ENCODE peak calls at places on chromosomes 6 and 20, in nine cellular contexts. R is suprapubic skin, L is mammary epithelial cell, K is fibroblast of pulmonary artery, N is AG04449, H is esophagus squamous epithelium, P is fibroblast of mammary gland, U is AG09309, D is psoas muscle. E is an unnamed sample.

GRCh38 chr6:28215425-28215824 is 9.7 kb upstream of the ZSCAN9 start:
- DNase-seq in U (no peak), N (no peak), K (peak; percentile 42), D (no peak), H (no peak), L (no peak), R (no peak), P (peak; percentile 56), E (no peak)

GRCh38 chr6:79628466-79629288 is 2.5 kb upstream of the SH3BGRL2 start:
- DNase-seq in N (no peak), U (no peak), D (no peak), R (no peak), P (no peak), L (no peak), K (no peak), H (no peak), E (no peak)

GRCh38 chr20:44800398-44801046 is 9.8 kb downstream of the RIMS4 start:
- DNase-seq in U (no peak), L (no peak), R (no peak), N (no peak), P (no peak), K (no peak), D (no peak), H (no peak), E (no peak)

GRCh38 chr6:107843400-107843799 is 19.3 kb upstream of the SCML4 start:
- DNase-seq in L (no peak), R (no peak), K (no peak), H (no peak), U (no peak), N (no peak), D (no peak), P (peak; percentile 25), E (no peak)

GRCh38 chr20:2429061-2429460 is 41.5 kb downstream of the SNRPB start:
- DNase-seq in P (no peak), D (no peak), H (no peak), R (no peak), N (no peak), K (no peak), U (no peak), L (no peak), E (no peak)

GRCh38 chr6:40286027-40286426 is 301.1 kb downstream of the LRFN2 start:
- DNase-seq in R (no peak), H (no peak), L (no peak), N (no peak), U (no peak), K (no peak), D (no peak), P (no peak), E (no peak)

GRCh38 chr6:27478706-27479318 is 5.9 kb upstream of the ZNF184 start:
- DNase-seq in L (peak; percentile 85), R (peak; percentile 93), D (peak; percentile 86), U (peak; percentile 80), P (peak; percentile 94), N (peak; percentile 80), H (peak; percentile 35), K (peak; percentile 92), E (no peak)

GRCh38 chr6:29797120-29797519 is 30.5 kb upstream of the HLA-G start:
- DNase-seq in U (peak; percentile 2), P (peak; percentile 95), D (no peak), H (no peak), K (peak; percentile 18), L (peak; percentile 97), N (no peak), R (no peak), E (peak; percentile 45)

GRCh38 chr6:111653961-111654360 is 48.3 kb upstream of the TRAF3IP2 start:
- DNase-seq in L (no peak), K (no peak), P (no peak), D (no peak), N (no peak), H (no peak), U (no peak), R (no peak), E (no peak)

GRCh38 chr6:9140181-9140580 is 704.8 kb upstream of the SLC35B3 start:
- DNase-seq in L (peak; percentile 22), U (no peak), H (no peak), N (no peak), D (peak; percentile 24), P (no peak), R (peak; percentile 71), K (no peak), E (no peak)

GRCh38 chr6:131911951-131912350 is 39.2 kb downstream of the CCN2 start:
- DNase-seq in D (no peak), K (no peak), P (no peak), U (no peak), H (no peak), N (no peak), L (no peak), R (no peak), E (no peak)

GRCh38 chr6:131910219-131910589 is 41.0 kb downstream of the CCN2 start:
- DNase-seq in H (no peak), U (no peak), L (no peak), D (no peak), R (no peak), N (no peak), K (no peak), P (no peak), E (no peak)

GRCh38 chr6:131910956-131911355 is 40.2 kb downstream of the CCN2 start:
- DNase-seq in H (no peak), U (no peak), P (no peak), D (no peak), L (no peak), N (no peak), K (no peak), R (no peak), E (no peak)

GRCh38 chr6:131914234-131914633 is 36.9 kb downstream of the CCN2 start:
- DNase-seq in U (no peak), K (no peak), D (no peak), N (no peak), R (no peak), P (peak; percentile 70), L (peak; percentile 63), H (no peak), E (no peak)

GRCh38 chr6:131909408-131910218 is 41.6 kb downstream of the CCN2 start:
- DNase-seq in H (no peak), D (peak; percentile 48), L (peak; percentile 61), P (peak; percentile 76), N (no peak), R (peak; percentile 75), U (no peak), K (peak; percentile 79), E (no peak)
- TF ChIP-seq CTCF in H (peak; percentile 65), D (peak; percentile 89), L (peak; percentile 88), P (peak; percentile 96), N (peak; percentile 83), R (peak; percentile 62), U (peak; percentile 86), K (peak; percentile 89), E (peak; percentile 94)

DNA sequence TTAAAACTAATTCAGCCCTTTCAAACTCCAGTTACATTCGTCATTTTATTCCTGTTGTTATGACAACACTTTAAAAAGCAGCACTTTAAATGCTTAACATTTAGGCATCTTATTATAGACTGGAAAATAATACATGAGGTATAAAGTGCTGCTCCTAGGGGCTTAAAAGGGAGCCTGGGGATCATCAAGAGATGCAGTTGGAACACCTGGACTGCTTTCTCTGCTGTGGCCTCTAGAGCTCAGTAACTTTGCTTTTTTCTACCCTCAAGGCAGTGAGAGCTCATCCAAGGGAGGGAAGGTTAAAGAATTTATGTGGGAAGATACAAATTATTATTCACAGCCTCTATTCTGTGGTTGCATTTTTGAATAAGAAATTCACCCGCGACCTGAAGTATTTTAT is 46.8 kb downstream of the RIPOR2 start:
- DNase-seq in L (no peak), H (no peak), U (no peak), K (no peak), D (no peak), R (no peak), N (no peak), P (no peak), E (no peak)
- H3K4me3 ChIP-seq in L (no peak overlapping the region), H (no peak overlapping the region), U (no peak overlapping the region), K (no peak overlapping the region), D (no peak overlapping the region), R (no peak overlapping the region), N (no peak overlapping the region), P (no peak overlapping the region), E (no peak overlapping the region)

GRCh38 chr20:9408422-9409300 is 105.7 kb upstream of the LAMP5 start:
- DNase-seq in P (peak; percentile 86), H (no peak), L (peak; percentile 39), R (no peak), U (peak; percentile 38), N (peak; percentile 34), K (peak; percentile 25), D (no peak), E (no peak)
- TF ChIP-seq CTCF in P (no peak), H (no peak), L (no peak), R (no peak), U (no peak), N (no peak), K (no peak), D (no peak), E (no peak)

GRCh38 chr6:41878246-41878645 is 16.9 kb downstream of the USP49 start:
- DNase-seq in L (peak; percentile 3), P (peak; percentile 29), K (peak; percentile 56), D (no peak), N (peak; percentile 33), H (no peak), U (no peak), R (no peak), E (no peak)
- H3K4me3 ChIP-seq in L (no peak overlapping the region), P (no peak overlapping the region), K (no peak overlapping the region), D (no peak overlapping the region), N (no peak overlapping the region), H (no peak overlapping the region), U (no peak overlapping the region), R (no peak overlapping the region), E (no peak overlapping the region)

GRCh38 chr6:91464201-91464600 is 877.3 kb upstream of the MAP3K7 start:
- DNase-seq in L (no peak), H (no peak), P (no peak), D (no peak), R (no peak), K (no peak), U (no peak), N (no peak), E (no peak)
- TF ChIP-seq CTCF in L (no peak), H (no peak), P (no peak), D (no peak), R (no peak), K (no peak), U (no peak), N (no peak), E (no peak)